ENCODE peak calls at places on chromosomes 4 and X, in ten cellular contexts. One of them, this sample, is unnamed.

GRCh38 chr4:146442801-146443200 is 78.9 kb downstream of the SLC10A7 start:
- DNase-seq in HT-29: no peak
- DNase-seq in nucleus accumbens: no peak
- DNase-seq in anterior cingulate cortex: no peak
- DNase-seq in NCI-H187 treated with DMSO at 0.1 percent for 48 hours: no peak
- DNase-seq in NT2/D1: no peak
- DNase-seq in GM04504: peak
- DNase-seq in cardiac muscle cell: peak
- DNase-seq in NCI-H2081: no peak
- DNase-seq in activated CD4-positive, alpha-beta T cell treated with anti-CD3 and anti-CD28 coated beads, Interleukin-2, amount 10 ng/mL, durations not matched to agents 7 days and 5 days: no peak
- DNase-seq in this sample: no peak

GRCh38 chr4:140118931-140119640 is 34.9 kb downstream of the MAML3 start:
- DNase-seq in HT-29: no peak
- DNase-seq in nucleus accumbens: no peak
- DNase-seq in anterior cingulate cortex: no peak
- DNase-seq in NCI-H187 treated with DMSO at 0.1 percent for 48 hours: no peak
- DNase-seq in NT2/D1: no peak
- DNase-seq in GM04504: no peak
- DNase-seq in cardiac muscle cell: no peak
- DNase-seq in NCI-H2081: no peak
- DNase-seq in activated CD4-positive, alpha-beta T cell treated with anti-CD3 and anti-CD28 coated beads, Interleukin-2, amount 10 ng/mL, durations not matched to agents 7 days and 5 days: no peak
- DNase-seq in this sample: no peak

GRCh38 chr4:87868482-87868881 is 35.7 kb downstream of the MEPE start:
- DNase-seq in HT-29: no peak
- DNase-seq in nucleus accumbens: no peak
- DNase-seq in anterior cingulate cortex: no peak
- DNase-seq in NCI-H187 treated with DMSO at 0.1 percent for 48 hours: no peak
- DNase-seq in NT2/D1: no peak
- DNase-seq in GM04504: no peak
- DNase-seq in cardiac muscle cell: no peak
- DNase-seq in NCI-H2081: no peak
- DNase-seq in activated CD4-positive, alpha-beta T cell treated with anti-CD3 and anti-CD28 coated beads, Interleukin-2, amount 10 ng/mL, durations not matched to agents 7 days and 5 days: no peak
- DNase-seq in this sample: no peak

GRCh38 chr4:54433686-54434085 is 204.6 kb downstream of the PDGFRA start:
- DNase-seq in HT-29: peak
- DNase-seq in nucleus accumbens: no peak
- DNase-seq in anterior cingulate cortex: no peak
- DNase-seq in NCI-H187 treated with DMSO at 0.1 percent for 48 hours: no peak
- DNase-seq in NT2/D1: no peak
- DNase-seq in GM04504: no peak
- DNase-seq in cardiac muscle cell: peak
- DNase-seq in NCI-H2081: no peak
- DNase-seq in activated CD4-positive, alpha-beta T cell treated with anti-CD3 and anti-CD28 coated beads, Interleukin-2, amount 10 ng/mL, durations not matched to agents 7 days and 5 days: no peak
- DNase-seq in this sample: no peak

GRCh38 chr4:92519727-92520126 is 216.0 kb downstream of the GRID2 start:
- DNase-seq in HT-29: no peak
- DNase-seq in nucleus accumbens: no peak
- DNase-seq in anterior cingulate cortex: no peak
- DNase-seq in NCI-H187 treated with DMSO at 0.1 percent for 48 hours: no peak
- DNase-seq in NT2/D1: peak
- DNase-seq in GM04504: no peak
- DNase-seq in cardiac muscle cell: no peak
- DNase-seq in NCI-H2081: no peak
- DNase-seq in activated CD4-positive, alpha-beta T cell treated with anti-CD3 and anti-CD28 coated beads, Interleukin-2, amount 10 ng/mL, durations not matched to agents 7 days and 5 days: no peak
- DNase-seq in this sample: no peak

GRCh38 chr4:89674876-89675459 is 162.0 kb downstream of the SNCA start:
- DNase-seq in HT-29: no peak
- DNase-seq in nucleus accumbens: no peak
- DNase-seq in anterior cingulate cortex: no peak
- DNase-seq in NCI-H187 treated with DMSO at 0.1 percent for 48 hours: no peak
- DNase-seq in NT2/D1: no peak
- DNase-seq in GM04504: no peak
- DNase-seq in cardiac muscle cell: no peak
- DNase-seq in NCI-H2081: no peak
- DNase-seq in activated CD4-positive, alpha-beta T cell treated with anti-CD3 and anti-CD28 coated beads, Interleukin-2, amount 10 ng/mL, durations not matched to agents 7 days and 5 days: no peak
- DNase-seq in this sample: no peak

GRCh38 chr4:11698033-11698432 is 269.3 kb upstream of the HS3ST1 start:
- DNase-seq in HT-29: no peak
- DNase-seq in nucleus accumbens: no peak
- DNase-seq in anterior cingulate cortex: no peak
- DNase-seq in NCI-H187 treated with DMSO at 0.1 percent for 48 hours: no peak
- DNase-seq in NT2/D1: no peak
- DNase-seq in GM04504: no peak
- DNase-seq in cardiac muscle cell: no peak
- DNase-seq in NCI-H2081: no peak
- DNase-seq in activated CD4-positive, alpha-beta T cell treated with anti-CD3 and anti-CD28 coated beads, Interleukin-2, amount 10 ng/mL, durations not matched to agents 7 days and 5 days: no peak
- DNase-seq in this sample: no peak

GRCh38 chr4:118173956-118174355 is 139.7 kb downstream of the NDST3 start:
- DNase-seq in HT-29: no peak
- DNase-seq in nucleus accumbens: no peak
- DNase-seq in anterior cingulate cortex: no peak
- DNase-seq in NCI-H187 treated with DMSO at 0.1 percent for 48 hours: no peak
- DNase-seq in NT2/D1: no peak
- DNase-seq in GM04504: peak
- DNase-seq in cardiac muscle cell: peak
- DNase-seq in NCI-H2081: no peak
- DNase-seq in activated CD4-positive, alpha-beta T cell treated with anti-CD3 and anti-CD28 coated beads, Interleukin-2, amount 10 ng/mL, durations not matched to agents 7 days and 5 days: no peak
- DNase-seq in this sample: no peak

GRCh38 chr4:38028556-38028955 is 68.4 kb downstream of the PTTG2 start:
- DNase-seq in HT-29: no peak
- DNase-seq in nucleus accumbens: no peak
- DNase-seq in anterior cingulate cortex: no peak
- DNase-seq in NCI-H187 treated with DMSO at 0.1 percent for 48 hours: no peak
- DNase-seq in NT2/D1: no peak
- DNase-seq in GM04504: no peak
- DNase-seq in cardiac muscle cell: no peak
- DNase-seq in NCI-H2081: no peak
- DNase-seq in activated CD4-positive, alpha-beta T cell treated with anti-CD3 and anti-CD28 coated beads, Interleukin-2, amount 10 ng/mL, durations not matched to agents 7 days and 5 days: no peak
- DNase-seq in this sample: no peak

GRCh38 chr4:75633846-75634245 is 3.5 kb upstream of the CDKL2 start:
- DNase-seq in HT-29: no peak
- DNase-seq in nucleus accumbens: no peak
- DNase-seq in anterior cingulate cortex: no peak
- DNase-seq in NCI-H187 treated with DMSO at 0.1 percent for 48 hours: no peak
- DNase-seq in NT2/D1: no peak
- DNase-seq in GM04504: peak
- DNase-seq in cardiac muscle cell: peak
- DNase-seq in NCI-H2081: no peak
- DNase-seq in activated CD4-positive, alpha-beta T cell treated with anti-CD3 and anti-CD28 coated beads, Interleukin-2, amount 10 ng/mL, durations not matched to agents 7 days and 5 days: no peak
- DNase-seq in this sample: no peak

GRCh38 chrX:110146521-110146920 is 143.6 kb downstream of the TMEM164 start:
- DNase-seq in HT-29: peak
- DNase-seq in nucleus accumbens: no peak
- DNase-seq in anterior cingulate cortex: peak
- DNase-seq in NCI-H187 treated with DMSO at 0.1 percent for 48 hours: peak
- DNase-seq in NT2/D1: peak
- DNase-seq in GM04504: no peak
- DNase-seq in cardiac muscle cell: peak
- DNase-seq in NCI-H2081: peak
- DNase-seq in activated CD4-positive, alpha-beta T cell treated with anti-CD3 and anti-CD28 coated beads, Interleukin-2, amount 10 ng/mL, durations not matched to agents 7 days and 5 days: peak
- DNase-seq in this sample: no peak

GRCh38 chrX:40423299-40423698 is 157.5 kb upstream of the ATP6AP2 start:
- DNase-seq in HT-29: no peak
- DNase-seq in nucleus accumbens: no peak
- DNase-seq in anterior cingulate cortex: peak
- DNase-seq in NCI-H187 treated with DMSO at 0.1 percent for 48 hours: no peak
- DNase-seq in NT2/D1: no peak
- DNase-seq in GM04504: no peak
- DNase-seq in cardiac muscle cell: peak
- DNase-seq in NCI-H2081: no peak
- DNase-seq in activated CD4-positive, alpha-beta T cell treated with anti-CD3 and anti-CD28 coated beads, Interleukin-2, amount 10 ng/mL, durations not matched to agents 7 days and 5 days: no peak
- DNase-seq in this sample: no peak

GRCh38 chr4:19375931-19376330 is 875.8 kb upstream of the SLIT2 start:
- DNase-seq in HT-29: no peak
- DNase-seq in nucleus accumbens: no peak
- DNase-seq in anterior cingulate cortex: no peak
- DNase-seq in NCI-H187 treated with DMSO at 0.1 percent for 48 hours: no peak
- DNase-seq in NT2/D1: no peak
- DNase-seq in GM04504: no peak
- DNase-seq in cardiac muscle cell: no peak
- DNase-seq in NCI-H2081: no peak
- DNase-seq in activated CD4-positive, alpha-beta T cell treated with anti-CD3 and anti-CD28 coated beads, Interleukin-2, amount 10 ng/mL, durations not matched to agents 7 days and 5 days: no peak
- DNase-seq in this sample: no peak

GRCh38 chr4:57043304-57044251 is 64.9 kb downstream of the POLR2B start:
- DNase-seq in HT-29: no peak
- DNase-seq in nucleus accumbens: no peak
- DNase-seq in anterior cingulate cortex: no peak
- DNase-seq in NCI-H187 treated with DMSO at 0.1 percent for 48 hours: no peak
- DNase-seq in NT2/D1: no peak
- DNase-seq in GM04504: peak
- DNase-seq in cardiac muscle cell: peak
- DNase-seq in NCI-H2081: no peak
- DNase-seq in activated CD4-positive, alpha-beta T cell treated with anti-CD3 and anti-CD28 coated beads, Interleukin-2, amount 10 ng/mL, durations not matched to agents 7 days and 5 days: no peak
- DNase-seq in this sample: no peak

GRCh38 chrX:542179-542578 is 88.4 kb upstream of the SHOX start:
- DNase-seq in HT-29: no peak
- DNase-seq in nucleus accumbens: no peak
- DNase-seq in anterior cingulate cortex: no peak
- DNase-seq in NCI-H187 treated with DMSO at 0.1 percent for 48 hours: no peak
- DNase-seq in NT2/D1: no peak
- DNase-seq in GM04504: no peak
- DNase-seq in cardiac muscle cell: no peak
- DNase-seq in NCI-H2081: no peak
- DNase-seq in activated CD4-positive, alpha-beta T cell treated with anti-CD3 and anti-CD28 coated beads, Interleukin-2, amount 10 ng/mL, durations not matched to agents 7 days and 5 days: no peak
- DNase-seq in this sample: no peak

GRCh38 chr4:162952232-162952631 is 214.5 kb downstream of the NAF1 start:
- DNase-seq in HT-29: no peak
- DNase-seq in nucleus accumbens: no peak
- DNase-seq in anterior cingulate cortex: no peak
- DNase-seq in NCI-H187 treated with DMSO at 0.1 percent for 48 hours: no peak
- DNase-seq in NT2/D1: peak
- DNase-seq in GM04504: no peak
- DNase-seq in cardiac muscle cell: peak
- DNase-seq in NCI-H2081: no peak
- DNase-seq in activated CD4-positive, alpha-beta T cell treated with anti-CD3 and anti-CD28 coated beads, Interleukin-2, amount 10 ng/mL, durations not matched to agents 7 days and 5 days: no peak
- DNase-seq in this sample: no peak